ENCODE peak calls at places on chromosomes 13 and 19, in six cellular contexts. One of them, this sample, is unnamed.

GRCh38 chr13:99967498-99967883 is 4.1 kb downstream of the ZIC5 start:
- DNase-seq in fibroblast of pulmonary artery: no peak
- DNase-seq in activated CD4-positive, alpha-beta T cell treated with anti-CD3 and anti-CD28 coated beads, Interleukin-2, amount 50 U/mL, for 1 hour: no peak
- DNase-seq in upper lobe of left lung: no peak
- DNase-seq in progenitor cell of endocrine pancreas: no peak
- DNase-seq in NCI-H1417: no peak
- DNase-seq in this sample: no peak

GRCh38 chr13:28313579-28313978 is 175.2 kb downstream of the PAN3 start:
- DNase-seq in fibroblast of pulmonary artery: peak; percentile 77
- DNase-seq in progenitor cell of endocrine pancreas: no peak
- DNase-seq in activated CD4-positive, alpha-beta T cell treated with anti-CD3 and anti-CD28 coated beads, Interleukin-2, amount 50 U/mL, for 1 hour: no peak
- DNase-seq in upper lobe of left lung: no peak
- DNase-seq in NCI-H1417: no peak
- DNase-seq in this sample: peak; percentile 44

GRCh38 chr13:33744589-33745369 is 73.2 kb upstream of the RFC3 start:
- DNase-seq in upper lobe of left lung: no peak
- DNase-seq in fibroblast of pulmonary artery: peak; percentile 14
- DNase-seq in activated CD4-positive, alpha-beta T cell treated with anti-CD3 and anti-CD28 coated beads, Interleukin-2, amount 50 U/mL, for 1 hour: no peak
- DNase-seq in NCI-H1417: peak; percentile 67
- DNase-seq in progenitor cell of endocrine pancreas: no peak
- DNase-seq in this sample: peak; percentile 28

GRCh38 chr13:20441879-20442278 is 83.8 kb downstream of the CRYL1 start:
- DNase-seq in activated CD4-positive, alpha-beta T cell treated with anti-CD3 and anti-CD28 coated beads, Interleukin-2, amount 50 U/mL, for 1 hour: no peak
- DNase-seq in fibroblast of pulmonary artery: peak; percentile 76
- DNase-seq in NCI-H1417: no peak
- DNase-seq in progenitor cell of endocrine pancreas: no peak
- DNase-seq in upper lobe of left lung: no peak
- DNase-seq in this sample: no peak

GRCh38 chr19:44645407-44646048 is 1.8 kb downstream of the PVR start:
- DNase-seq in upper lobe of left lung: no peak
- DNase-seq in NCI-H1417: no peak
- DNase-seq in progenitor cell of endocrine pancreas: no peak
- DNase-seq in fibroblast of pulmonary artery: no peak
- DNase-seq in activated CD4-positive, alpha-beta T cell treated with anti-CD3 and anti-CD28 coated beads, Interleukin-2, amount 50 U/mL, for 1 hour: no peak
- DNase-seq in this sample: no peak

GRCh38 chr19:10333758-10334339 is 520 bp upstream of the RAVER1 start:
- DNase-seq in NCI-H1417: no peak
- DNase-seq in upper lobe of left lung: no peak
- DNase-seq in activated CD4-positive, alpha-beta T cell treated with anti-CD3 and anti-CD28 coated beads, Interleukin-2, amount 50 U/mL, for 1 hour: no peak
- DNase-seq in fibroblast of pulmonary artery: peak; percentile 4
- DNase-seq in progenitor cell of endocrine pancreas: no peak
- DNase-seq in this sample: peak; percentile 11

GRCh38 chr13:22173605-22174004 is 502.7 kb downstream of the FGF9 start:
- DNase-seq in upper lobe of left lung: no peak
- DNase-seq in activated CD4-positive, alpha-beta T cell treated with anti-CD3 and anti-CD28 coated beads, Interleukin-2, amount 50 U/mL, for 1 hour: no peak
- DNase-seq in NCI-H1417: no peak
- DNase-seq in progenitor cell of endocrine pancreas: no peak
- DNase-seq in fibroblast of pulmonary artery: no peak
- DNase-seq in this sample: no peak

GRCh38 chr19:35136977-35137702 is 1.5 kb upstream of the FXYD1 start:
- DNase-seq in upper lobe of left lung: no peak
- DNase-seq in activated CD4-positive, alpha-beta T cell treated with anti-CD3 and anti-CD28 coated beads, Interleukin-2, amount 50 U/mL, for 1 hour: no peak
- DNase-seq in fibroblast of pulmonary artery: no peak
- DNase-seq in progenitor cell of endocrine pancreas: no peak
- DNase-seq in NCI-H1417: no peak
- DNase-seq in this sample: no peak

GRCh38 chr13:68056816-68057710 is 826.9 kb upstream of the PCDH9 start:
- DNase-seq in NCI-H1417: no peak
- DNase-seq in fibroblast of pulmonary artery: peak; percentile 61
- DNase-seq in upper lobe of left lung: no peak
- DNase-seq in progenitor cell of endocrine pancreas: no peak
- DNase-seq in activated CD4-positive, alpha-beta T cell treated with anti-CD3 and anti-CD28 coated beads, Interleukin-2, amount 50 U/mL, for 1 hour: no peak
- DNase-seq in this sample: no peak

GRCh38 chr19:49637865-49638350 is 2.0 kb downstream of the RRAS start:
- DNase-seq in upper lobe of left lung: peak; percentile 90
- DNase-seq in progenitor cell of endocrine pancreas: no peak
- DNase-seq in NCI-H1417: no peak
- DNase-seq in activated CD4-positive, alpha-beta T cell treated with anti-CD3 and anti-CD28 coated beads, Interleukin-2, amount 50 U/mL, for 1 hour: no peak
- DNase-seq in fibroblast of pulmonary artery: peak; percentile 86
- DNase-seq in this sample: peak; percentile 73

GRCh38 chr13:114257014-114257413 is 22.3 kb downstream of the CDC16 start:
- DNase-seq in progenitor cell of endocrine pancreas: no peak
- DNase-seq in NCI-H1417: no peak
- DNase-seq in activated CD4-positive, alpha-beta T cell treated with anti-CD3 and anti-CD28 coated beads, Interleukin-2, amount 50 U/mL, for 1 hour: no peak
- DNase-seq in upper lobe of left lung: no peak
- DNase-seq in fibroblast of pulmonary artery: no peak
- DNase-seq in this sample: no peak

GRCh38 chr19:29263305-29264080 is 50.5 kb upstream of the UQCRFS1 start:
- DNase-seq in activated CD4-positive, alpha-beta T cell treated with anti-CD3 and anti-CD28 coated beads, Interleukin-2, amount 50 U/mL, for 1 hour: peak; percentile 51
- DNase-seq in fibroblast of pulmonary artery: peak; percentile 47
- DNase-seq in upper lobe of left lung: no peak
- DNase-seq in progenitor cell of endocrine pancreas: peak; percentile 46
- DNase-seq in NCI-H1417: peak; percentile 19
- DNase-seq in this sample: peak; percentile 37

GRCh38 chr19:14346279-14346678 is 35.0 kb upstream of the ADGRE5 start:
- DNase-seq in upper lobe of left lung: no peak
- DNase-seq in fibroblast of pulmonary artery: no peak
- DNase-seq in activated CD4-positive, alpha-beta T cell treated with anti-CD3 and anti-CD28 coated beads, Interleukin-2, amount 50 U/mL, for 1 hour: no peak
- DNase-seq in progenitor cell of endocrine pancreas: no peak
- DNase-seq in NCI-H1417: no peak
- DNase-seq in this sample: no peak

GRCh38 chr13:60146491-60146890 is 17.2 kb downstream of the DIAPH3 start:
- DNase-seq in activated CD4-positive, alpha-beta T cell treated with anti-CD3 and anti-CD28 coated beads, Interleukin-2, amount 50 U/mL, for 1 hour: no peak
- DNase-seq in fibroblast of pulmonary artery: peak; percentile 46
- DNase-seq in NCI-H1417: no peak
- DNase-seq in progenitor cell of endocrine pancreas: no peak
- DNase-seq in upper lobe of left lung: no peak
- DNase-seq in this sample: no peak

GRCh38 chr13:106535552-106536243 is at the start of gene EFNB2:
- DNase-seq in upper lobe of left lung: peak; percentile 99
- DNase-seq in activated CD4-positive, alpha-beta T cell treated with anti-CD3 and anti-CD28 coated beads, Interleukin-2, amount 50 U/mL, for 1 hour: peak; percentile 84
- DNase-seq in NCI-H1417: peak; percentile 99
- DNase-seq in progenitor cell of endocrine pancreas: peak; percentile 88
- DNase-seq in fibroblast of pulmonary artery: peak; percentile 92
- DNase-seq in this sample: peak; percentile 76

GRCh38 chr13:97810152-97810551 is 143.3 kb upstream of the IPO5 start:
- DNase-seq in activated CD4-positive, alpha-beta T cell treated with anti-CD3 and anti-CD28 coated beads, Interleukin-2, amount 50 U/mL, for 1 hour: no peak
- DNase-seq in upper lobe of left lung: no peak
- DNase-seq in NCI-H1417: peak; percentile 39
- DNase-seq in progenitor cell of endocrine pancreas: no peak
- DNase-seq in fibroblast of pulmonary artery: peak; percentile 50
- DNase-seq in this sample: peak; percentile 13

GRCh38 chr13:101144808-101145419 is 271.4 kb downstream of the NALCN start:
- DNase-seq in NCI-H1417: peak; percentile 34
- DNase-seq in fibroblast of pulmonary artery: peak; percentile 80
- DNase-seq in activated CD4-positive, alpha-beta T cell treated with anti-CD3 and anti-CD28 coated beads, Interleukin-2, amount 50 U/mL, for 1 hour: no peak
- DNase-seq in progenitor cell of endocrine pancreas: no peak
- DNase-seq in upper lobe of left lung: no peak
- DNase-seq in this sample: peak; percentile 41

GRCh38 chr13:108915095-108915633 is 285.8 kb downstream of the MYO16 start:
- DNase-seq in fibroblast of pulmonary artery: peak; percentile 71
- DNase-seq in progenitor cell of endocrine pancreas: no peak
- DNase-seq in NCI-H1417: no peak
- DNase-seq in activated CD4-positive, alpha-beta T cell treated with anti-CD3 and anti-CD28 coated beads, Interleukin-2, amount 50 U/mL, for 1 hour: no peak
- DNase-seq in upper lobe of left lung: no peak
- DNase-seq in this sample: peak; percentile 44

GRCh38 chr13:26017196-26017921 is 34.5 kb downstream of the SHISA2 start:
- DNase-seq in activated CD4-positive, alpha-beta T cell treated with anti-CD3 and anti-CD28 coated beads, Interleukin-2, amount 50 U/mL, for 1 hour: no peak
- DNase-seq in NCI-H1417: no peak
- DNase-seq in upper lobe of left lung: no peak
- DNase-seq in progenitor cell of endocrine pancreas: no peak
- DNase-seq in fibroblast of pulmonary artery: no peak
- DNase-seq in this sample: no peak

GRCh38 chr13:94656766-94657165 is 55.1 kb downstream of the GPR180 start:
- DNase-seq in fibroblast of pulmonary artery: peak; percentile 78
- DNase-seq in NCI-H1417: no peak
- DNase-seq in activated CD4-positive, alpha-beta T cell treated with anti-CD3 and anti-CD28 coated beads, Interleukin-2, amount 50 U/mL, for 1 hour: no peak
- DNase-seq in upper lobe of left lung: no peak
- DNase-seq in progenitor cell of endocrine pancreas: no peak
- DNase-seq in this sample: peak; percentile 98

GRCh38 chr19:19538077-19538764 is at the start of gene CILP2:
- DNase-seq in NCI-H1417: peak; percentile 60
- DNase-seq in activated CD4-positive, alpha-beta T cell treated with anti-CD3 and anti-CD28 coated beads, Interleukin-2, amount 50 U/mL, for 1 hour: peak; percentile 35
- DNase-seq in upper lobe of left lung: peak; percentile 93
- DNase-seq in progenitor cell of endocrine pancreas: peak; percentile 58
- DNase-seq in fibroblast of pulmonary artery: no peak
- DNase-seq in this sample: no peak